ENCODE peak calls at places on chromosome 10, in six cellular contexts. C is heart left ventricle, U is thoracic aorta, O is body of pancreas, R is neural progenitor cell, V is fibroblast of lung. Z is an unnamed sample.

GRCh38 chr10:79137404-79137803 is 68.6 kb downstream of the ZMIZ1 start:
- DNase-seq in C (no peak), U (no peak), O (no peak), R (no peak), V (no peak), Z (no peak)

GRCh38 chr10:122515588-122516231 is 44.8 kb upstream of the DMBT1 start:
- DNase-seq in C (no peak), U (no peak), O (no peak), R (no peak), V (no peak), Z (no peak)

GRCh38 chr10:79381804-79382221 is 34.5 kb downstream of the PPIF start:
- DNase-seq in C (peak; percentile 76), U (peak; percentile 71), O (peak; percentile 44), R (no peak), V (peak; percentile 82), Z (no peak)

GRCh38 chr10:22325272-22325947 is 4.5 kb downstream of the BMI1 start:
- DNase-seq in C (peak; percentile 89), U (no peak), O (peak; percentile 81), R (peak; percentile 94), V (peak; percentile 73), Z (peak; percentile 89)

GRCh38 chr10:14074062-14074884 is 256.5 kb downstream of the FRMD4A start:
- DNase-seq in C (peak; percentile 85), U (peak; percentile 89), O (peak; percentile 87), R (no peak), V (peak; percentile 100), Z (peak; percentile 27)

GRCh38 chr10:90245623-90246022 is 544.2 kb downstream of the KIF20B start:
- DNase-seq in C (no peak), U (no peak), O (no peak), R (no peak), V (no peak), Z (no peak)

GRCh38 chr10:101446947-101447346 is 93.0 kb downstream of the BTRC start:
- DNase-seq in C (no peak), U (no peak), O (no peak), R (no peak), V (no peak), Z (no peak)

GRCh38 chr10:21499580-21499909 is 25.9 kb downstream of the SKIDA1 start:
- DNase-seq in C (no peak), U (no peak), O (no peak), R (no peak), V (no peak), Z (no peak)

GRCh38 chr10:52720018-52720417 is 52.6 kb downstream of the MBL2 start:
- DNase-seq in C (no peak), U (no peak), O (no peak), R (no peak), V (no peak), Z (no peak)

GRCh38 chr10:66927271-66927950 is 1.6 kb downstream of the LRRTM3 start:
- DNase-seq in C (no peak), U (no peak), O (no peak), R (no peak), V (no peak), Z (no peak)

GRCh38 chr10:94183666-94184264 is 179.0 kb downstream of the NOC3L start:
- DNase-seq in C (no peak), U (no peak), O (no peak), R (no peak), V (peak; percentile 94), Z (no peak)

DNA sequence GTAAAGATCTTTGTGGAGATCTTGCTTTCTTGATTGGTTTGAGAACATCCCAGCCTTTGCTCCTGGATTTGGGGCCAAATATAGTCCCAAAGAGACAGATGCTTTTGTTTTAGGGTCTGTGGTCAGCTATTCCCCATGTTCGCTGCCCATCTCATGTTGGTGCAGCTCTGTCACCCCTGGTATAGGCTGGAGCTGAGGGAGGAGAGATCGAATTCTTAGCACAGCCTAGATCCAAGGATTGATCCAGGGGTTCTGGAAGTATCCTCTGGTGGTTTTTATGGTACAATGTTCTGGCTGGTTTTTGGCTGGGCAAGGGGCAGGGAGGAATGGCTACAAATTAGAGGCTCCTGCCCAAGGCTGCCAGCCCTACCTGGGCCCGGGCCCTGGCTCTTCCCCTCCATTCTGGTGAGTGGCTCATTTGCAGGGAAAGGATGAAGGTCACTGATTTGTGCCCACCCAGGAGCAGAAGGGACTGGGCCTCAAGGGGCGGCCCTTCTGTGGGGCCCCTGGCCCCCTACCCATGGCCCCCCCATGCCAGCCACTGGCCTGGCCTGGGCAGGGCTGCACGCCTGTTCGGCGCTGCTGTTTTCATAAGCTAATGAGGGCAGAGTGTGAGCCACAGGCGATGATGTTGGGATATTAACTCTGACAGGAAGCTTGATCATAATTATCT is 600.5 kb downstream of the LRMDA start:
- DNase-seq in C (no peak), U (no peak), O (no peak), R (no peak), V (no peak), Z (no peak)
- TF ChIP-seq CTCF in C (no peak), U (no peak), O (no peak), R (no peak), V (no peak), Z (no peak)

GRCh38 chr10:62023289-62023688 is 121.8 kb downstream of the ARID5B start:
- DNase-seq in C (no peak), U (no peak), O (no peak), R (no peak), V (no peak), Z (no peak)

GRCh38 chr10:62022830-62023229 is 121.3 kb downstream of the ARID5B start:
- DNase-seq in C (no peak), U (no peak), O (no peak), R (no peak), V (no peak), Z (no peak)

GRCh38 chr10:62020362-62020730 is 118.8 kb downstream of the ARID5B start:
- DNase-seq in C (no peak), U (no peak), O (no peak), R (peak; percentile 22), V (no peak), Z (no peak)

GRCh38 chr10:62021116-62021515 is 119.6 kb downstream of the ARID5B start:
- DNase-seq in C (no peak), U (no peak), O (no peak), R (no peak), V (no peak), Z (no peak)

DNA sequence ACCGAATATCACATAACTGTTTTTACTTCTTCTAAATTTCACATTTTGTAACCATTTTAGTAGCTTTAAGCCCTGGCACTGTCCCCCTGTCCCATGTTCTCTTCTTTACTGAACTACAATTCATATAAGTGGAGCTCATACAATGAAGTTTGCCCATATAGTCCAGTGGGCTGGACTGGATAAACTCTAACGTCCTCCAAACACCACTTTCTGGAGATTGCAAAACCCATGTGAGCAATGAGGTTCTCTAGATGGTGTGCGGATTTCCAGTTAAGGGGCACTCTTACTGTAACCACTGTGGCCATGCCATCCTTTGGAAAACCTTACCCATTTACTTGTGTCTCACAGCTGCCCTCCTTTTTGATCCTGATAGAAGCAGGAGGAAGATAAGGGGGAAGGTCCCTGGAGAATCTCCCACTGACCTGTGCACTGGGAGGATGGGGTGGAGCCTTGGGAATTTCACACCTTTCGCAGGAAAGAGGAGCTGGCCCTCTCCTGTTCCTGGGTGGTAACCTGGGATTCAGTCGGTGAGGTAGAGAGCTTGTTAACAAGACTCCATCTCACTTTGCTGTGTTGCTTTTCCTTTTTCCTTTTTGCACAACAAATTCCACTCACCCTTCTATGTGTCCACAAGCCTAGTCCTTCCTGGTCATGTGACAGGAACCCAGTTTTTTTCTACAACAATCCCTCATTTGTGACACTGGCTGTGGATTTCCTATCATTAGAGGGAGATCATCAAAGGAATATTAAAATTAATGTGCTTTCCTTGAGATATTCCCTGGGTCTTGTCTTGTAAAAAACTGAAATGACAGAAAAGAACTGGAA is 120.7 kb downstream of the ARID5B start:
- DNase-seq in C (no peak), U (no peak), O (no peak), R (no peak), V (no peak), Z (no peak)
- H3K4me1 ChIP-seq in C (no peaks in the 10 kb centered on the region), U (peaks cover 66% of the 10 kb centered on the region), O (peaks cover 13% of the 10 kb centered on the region), R (peaks cover 31% of the 10 kb centered on the region), V (peaks cover 15% of the 10 kb centered on the region), Z (peaks cover 13% of the 10 kb centered on the region)

GRCh38 chr10:83753490-83753889 is 385.8 kb upstream of the GHITM start:
- DNase-seq in C (no peak), U (no peak), O (no peak), R (no peak), V (no peak), Z (no peak)
- H3K9me3 ChIP-seq in C (peaks cover 38% of the 10 kb centered on the region), U (peaks cover 13% of the 10 kb centered on the region), O (peaks cover 22% of the 10 kb centered on the region), R (peaks cover 7% of the 10 kb centered on the region), V (no peaks in the 10 kb centered on the region), Z (peaks cover 10% of the 10 kb centered on the region)

GRCh38 chr10:62471718-62472117 is 97.5 kb downstream of the ZNF365 start:
- DNase-seq in C (no peak), U (no peak), O (no peak), R (no peak), V (no peak), Z (no peak)
- TF ChIP-seq CTCF in C (no peak), U (no peak), O (no peak), R (no peak), V (no peak), Z (no peak)

GRCh38 chr10:99532194-99532593 is 548 bp upstream of the NKX2-3 start:
- DNase-seq in C (no peak), U (no peak), O (no peak), R (no peak), V (no peak), Z (no peak)

GRCh38 chr10:99530108-99531025 is 2.4 kb upstream of the NKX2-3 start:
- DNase-seq in C (no peak), U (no peak), O (no peak), R (peak; percentile 57), V (no peak), Z (no peak)

GRCh38 chr10:99531696-99532050 is 1.1 kb upstream of the NKX2-3 start:
- DNase-seq in C (no peak), U (no peak), O (no peak), R (peak; percentile 13), V (no peak), Z (no peak)

GRCh38 chr10:99529483-99530107 is 3.1 kb upstream of the NKX2-3 start:
- DNase-seq in C (no peak), U (no peak), O (no peak), R (peak; percentile 68), V (peak; percentile 34), Z (no peak)

GRCh38 chr10:99531026-99531695 is 1.6 kb upstream of the NKX2-3 start:
- DNase-seq in C (no peak), U (no peak), O (no peak), R (peak; percentile 69), V (no peak), Z (no peak)
- H3K4me1 ChIP-seq in C (no peaks in the 10 kb centered on the region), U (peaks cover 25% of the 10 kb centered on the region), O (peaks cover 33% of the 10 kb centered on the region), R (peaks cover 17% of the 10 kb centered on the region), V (no peaks in the 10 kb centered on the region), Z (no peaks in the 10 kb centered on the region)

GRCh38 chr10:108691126-108691525 is 1232.2 kb downstream of the XPNPEP1 start:
- DNase-seq in C (no peak), U (no peak), O (no peak), R (no peak), V (no peak), Z (no peak)
- H3K9me3 ChIP-seq in C (no peaks in the 10 kb centered on the region), U (no peaks in the 10 kb centered on the region), O (no peaks in the 10 kb centered on the region), R (no peaks in the 10 kb centered on the region), V (no peaks in the 10 kb centered on the region), Z (no peaks in the 10 kb centered on the region)